ENCODE peak calls at places on chromosomes 2 and 18, in ten cellular contexts. G, A, S, B, L, D, C, Z, Q and W are unnamed samples.

GRCh38 chr2:226756131-226756530 is 43.5 kb downstream of the IRS1 start:
- ATAC-seq in S (peak), G (no peak), C (peak), A (no peak), B (peak), Z (no peak), L (peak), D (peak), Q (no peak), W (no peak)

GRCh38 chr2:237498341-237498740 is 11.3 kb downstream of the MLPH start:
- ATAC-seq in L (no peak), A (no peak), D (no peak), B (no peak), S (no peak), G (no peak), C (no peak), Q (no peak), Z (no peak), W (no peak)

GRCh38 chr2:239302808-239303557 is 97.8 kb downstream of the HDAC4 start:
- ATAC-seq in L (no peak), D (peak), G (no peak), S (no peak), Z (no peak), C (no peak), B (no peak), A (no peak), Q (no peak), W (peak)

GRCh38 chr2:60429681-60430080 is 123.8 kb downstream of the BCL11A start:
- ATAC-seq in Q (no peak), Z (no peak), C (no peak), S (no peak), L (peak), D (no peak), A (no peak), G (no peak), B (no peak), W (no peak)

GRCh38 chr2:26095758-26096157 is 61.9 kb downstream of the RAB10 start:
- ATAC-seq in C (no peak), Q (no peak), G (no peak), D (no peak), L (no peak), S (no peak), Z (no peak), B (no peak), A (no peak), W (no peak)

GRCh38 chr2:75403991-75404428 is 156.7 kb downstream of the EVA1A start:
- ATAC-seq in A (no peak), D (peak), L (peak), C (peak), S (peak), B (peak), Q (peak), Z (peak), G (no peak), W (peak)

GRCh38 chr2:75021672-75022071 is 63.2 kb downstream of the POLE4 start:
- ATAC-seq in D (no peak), Z (no peak), A (no peak), L (peak), C (no peak), B (no peak), S (no peak), Q (no peak), G (no peak), W (no peak)

GRCh38 chr2:119511989-119512388 is 12.3 kb downstream of the SCTR start:
- ATAC-seq in G (no peak), D (no peak), Q (no peak), A (no peak), Z (no peak), B (no peak), L (no peak), C (no peak), S (no peak), W (no peak)

GRCh38 chr2:60505861-60506260 is 47.6 kb downstream of the BCL11A start:
- ATAC-seq in L (no peak), D (no peak), G (no peak), S (peak), C (no peak), A (no peak), Q (no peak), B (no peak), Z (no peak), W (peak)

GRCh38 chr2:169415233-169415748 is 53.0 kb upstream of the LRP2 start:
- ATAC-seq in C (no peak), B (no peak), L (no peak), Z (no peak), D (no peak), Q (no peak), G (no peak), S (no peak), A (no peak), W (no peak)

GRCh38 chr2:11373096-11373495 is 28.7 kb upstream of the ROCK2 start:
- ATAC-seq in C (no peak), G (no peak), Z (no peak), Q (no peak), D (peak), B (no peak), L (no peak), A (no peak), S (no peak), W (no peak)

GRCh38 chr2:72150157-72150960 is 2.7 kb upstream of the CYP26B1 start:
- ATAC-seq in Q (peak), C (peak), B (peak), S (peak), D (peak), G (peak), Z (peak), A (peak), L (peak), W (peak)

GRCh38 chr18:41579185-41579584 is 375.8 kb upstream of the PIK3C3 start:
- ATAC-seq in D (peak), A (no peak), Q (no peak), G (no peak), Z (no peak), B (no peak), S (no peak), L (no peak), C (no peak), W (no peak)

GRCh38 chr2:121081701-121082100 is 203.3 kb downstream of the TFCP2L1 start:
- ATAC-seq in Q (no peak), A (no peak), G (no peak), B (no peak), S (no peak), D (no peak), Z (no peak), L (no peak), C (no peak), W (no peak)

GRCh38 chr2:18311413-18311812 is 249.0 kb downstream of the RDH14 start:
- ATAC-seq in S (no peak), B (no peak), G (no peak), C (peak), A (no peak), Z (no peak), D (peak), Q (no peak), L (peak), W (no peak)

GRCh38 chr2:30684546-30684945 is 122.7 kb downstream of the CAPN13 start:
- ATAC-seq in G (no peak), Z (no peak), D (no peak), C (no peak), L (no peak), S (no peak), A (no peak), B (no peak), Q (no peak), W (no peak)

GRCh38 chr2:18787726-18788125 is 198.4 kb upstream of the NT5C1B start:
- ATAC-seq in D (no peak), S (no peak), A (no peak), Z (no peak), Q (no peak), C (no peak), G (no peak), L (peak), B (no peak), W (no peak)

GRCh38 chr2:40210344-40210967 is 241.4 kb downstream of the SLC8A1 start:
- ATAC-seq in Z (no peak), G (no peak), A (no peak), Q (no peak), C (no peak), S (peak), B (peak), L (no peak), D (no peak), W (peak)

GRCh38 chr2:66688951-66689350 is 254.0 kb downstream of the MEIS1 start:
- ATAC-seq in Z (no peak), Q (no peak), A (no peak), L (no peak), G (no peak), C (no peak), S (no peak), B (no peak), D (no peak), W (no peak)

GRCh38 chr2:79554899-79555298 is 42.0 kb downstream of the CTNNA2 start:
- ATAC-seq in S (no peak), B (no peak), G (no peak), Q (no peak), D (no peak), Z (no peak), C (no peak), L (no peak), A (no peak), W (no peak)

GRCh38 chr2:29033172-29033571 is 41.2 kb downstream of the PCARE start:
- ATAC-seq in A (no peak), D (no peak), G (no peak), S (no peak), L (peak), C (no peak), Z (no peak), Q (no peak), B (no peak), W (no peak)

GRCh38 chr2:69073928-69074575 is 61.1 kb downstream of the ANTXR1 start:
- ATAC-seq in B (no peak), G (peak), C (no peak), Q (no peak), Z (no peak), D (no peak), L (peak), S (no peak), A (no peak), W (no peak)

GRCh38 chr2:11498126-11498473 is 32.1 kb upstream of the E2F6 start:
- ATAC-seq in B (no peak), C (no peak), D (no peak), Z (no peak), L (no peak), G (no peak), A (no peak), Q (no peak), S (no peak), W (no peak)

GRCh38 chr2:127219716-127220090 is 396 bp downstream of the CYP27C1 start:
- ATAC-seq in S (peak), B (peak), A (no peak), Q (no peak), C (peak), L (peak), G (peak), D (peak), Z (peak), W (peak)

GRCh38 chr18:13388586-13389490 is 170.3 kb downstream of the LDLRAD4 start:
- ATAC-seq in L (no peak), B (no peak), D (no peak), A (no peak), S (peak), G (peak), Z (no peak), Q (no peak), C (no peak), W (no peak)

GRCh38 chr2:236449167-236449586 is 120.4 kb upstream of the ACKR3 start:
- ATAC-seq in Q (no peak), B (peak), L (peak), Z (no peak), A (no peak), G (no peak), S (no peak), C (peak), D (no peak), W (no peak)

GRCh38 chr2:38075436-38076249 is at the start of gene CYP1B1:
- ATAC-seq in B (peak), Z (no peak), A (no peak), L (peak), S (no peak), Q (no peak), D (peak), G (no peak), C (no peak), W (no peak)

GRCh38 chr2:207333599-207334308 is 168.0 kb upstream of the KLF7 start:
- ATAC-seq in Q (no peak), S (no peak), D (no peak), Z (no peak), B (no peak), C (no peak), A (no peak), L (no peak), G (no peak), W (no peak)

GRCh38 chr18:24926649-24927048 is 425.3 kb downstream of the ZNF521 start:
- ATAC-seq in C (no peak), Z (no peak), L (no peak), B (no peak), S (no peak), A (no peak), G (no peak), D (no peak), Q (no peak), W (no peak)

GRCh38 chr2:168912466-168913170 is 11.5 kb downstream of the G6PC2 start:
- ATAC-seq in G (peak), D (peak), B (no peak), A (no peak), S (peak), Z (peak), Q (peak), L (no peak), C (peak), W (no peak)

GRCh38 chr2:240913810-240914644 is 7.9 kb downstream of the CROCC2 start:
- ATAC-seq in A (no peak), Q (peak), C (peak), S (peak), D (peak), G (peak), B (peak), Z (peak), L (peak), W (peak)

GRCh38 chr2:127173073-127173472 is 47.0 kb downstream of the CYP27C1 start:
- ATAC-seq in L (no peak), Q (no peak), D (no peak), S (no peak), G (no peak), Z (no peak), B (no peak), C (no peak), A (no peak), W (no peak)

GRCh38 chr2:128573116-128573515 is 254.4 kb upstream of the HS6ST1 start:
- ATAC-seq in L (no peak), S (no peak), D (no peak), Q (no peak), A (no peak), B (no peak), G (no peak), C (no peak), Z (no peak), W (no peak)

GRCh38 chr18:71899707-71900483 is 644.2 kb downstream of the CBLN2 start:
- ATAC-seq in C (no peak), S (peak), L (no peak), Z (no peak), G (no peak), D (peak), B (no peak), Q (no peak), A (no peak), W (no peak)

GRCh38 chr2:229408356-229408755 is 137.3 kb upstream of the PID1 start:
- ATAC-seq in B (no peak), D (peak), G (peak), L (peak), A (no peak), S (no peak), Z (no peak), Q (no peak), C (no peak), W (no peak)